ENCODE peak calls at places on chromosomes 2 and 18, in seven cellular contexts. E is choroid plexus epithelial cell, K is BJ, P is Calu3, G is HL-60, V is esophagus squamous epithelium, A is A549. L is an unnamed sample.
A peak's percentile ranks its signal among the peaks of the same experiment; 100 is the strongest.

GRCh38 chr2:238092486-238093035 is 7.6 kb upstream of the ESPNL start:
- DNase-seq in E (no peak), K (no peak), P (no peak), G (no peak), V (no peak), A (no peak), L (no peak)

GRCh38 chr18:36757081-36757480 is 71.7 kb downstream of the TPGS2 start:
- DNase-seq in E (peak; percentile 81), K (no peak), P (peak; percentile 38), G (no peak), V (no peak), A (peak; percentile 56), L (peak; percentile 53)

GRCh38 chr2:134836986-134837385 is 1.4 kb upstream of the ACMSD start:
- DNase-seq in E (peak; percentile 37), K (peak; percentile 85), P (no peak), G (no peak), V (no peak), A (no peak), L (peak; percentile 80)

GRCh38 chr2:54457326-54458023 is 1.3 kb downstream of the SPTBN1 start:
- DNase-seq in E (no peak), K (no peak), P (peak; percentile 47), G (no peak), V (no peak), A (peak; percentile 39), L (no peak)

GRCh38 chr2:113225505-113226259 is 51.9 kb downstream of the PSD4 start:
- DNase-seq in E (peak; percentile 63), K (no peak), P (no peak), G (no peak), V (no peak), A (peak; percentile 41), L (no peak)

GRCh38 chr2:32937602-32938450 is 8.9 kb upstream of the LTBP1 start:
- DNase-seq in E (peak; percentile 71), K (no peak), P (peak; percentile 42), G (no peak), V (no peak), A (no peak), L (peak; percentile 41)

GRCh38 chr2:34547900-34548299 is 948.8 kb upstream of the FAM98A start:
- DNase-seq in E (no peak), K (no peak), P (no peak), G (no peak), V (no peak), A (no peak), L (no peak)

GRCh38 chr2:181588546-181588945 is 68.4 kb downstream of the CERKL start:
- DNase-seq in E (no peak), K (no peak), P (no peak), G (no peak), V (no peak), A (no peak), L (no peak)

GRCh38 chr18:68438983-68439382 is 275.9 kb downstream of the TMX3 start:
- DNase-seq in E (peak; percentile 74), K (peak; percentile 87), P (no peak), G (no peak), V (no peak), A (no peak), L (no peak)

GRCh38 chr2:44335806-44336538 is 25.3 kb downstream of the PREPL start:
- DNase-seq in E (peak; percentile 36), K (peak; percentile 12), P (no peak), G (no peak), V (no peak), A (no peak), L (no peak)

DNA sequence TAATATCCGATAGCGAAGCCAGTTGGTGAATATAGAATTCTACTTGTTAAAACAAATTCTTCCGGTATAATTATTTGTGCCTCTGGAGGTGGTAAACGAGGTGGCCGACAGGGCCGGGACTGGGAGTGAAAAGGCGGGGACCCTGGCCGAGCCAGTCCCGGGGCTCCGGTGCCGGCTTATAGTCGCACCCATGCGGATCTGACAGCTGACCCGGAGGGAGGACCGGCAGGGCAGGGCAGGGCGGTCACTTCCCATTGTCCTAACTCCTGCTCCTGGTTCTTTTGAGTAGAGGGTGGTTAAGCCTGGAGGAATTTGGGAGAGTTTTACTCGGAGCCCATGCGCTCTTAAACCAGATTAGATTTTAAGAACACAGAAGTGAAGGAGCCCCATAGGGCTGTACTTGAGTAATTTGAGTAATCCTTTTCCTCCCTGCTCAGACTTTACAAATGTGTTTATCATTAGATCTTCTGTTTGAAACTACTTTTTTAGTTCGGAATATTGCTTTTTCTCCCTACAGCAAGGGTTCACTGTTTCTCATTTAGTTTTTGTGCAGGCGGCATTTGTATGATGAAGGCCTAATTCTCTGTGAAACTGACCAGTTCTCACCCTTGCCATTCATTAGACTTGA is 1.8 kb downstream of the B3GNT2 start:
- DNase-seq in E (no peak), K (no peak), P (peak; percentile 42), G (peak; percentile 30), V (no peak), A (peak; percentile 41), L (peak; percentile 36)
- TF ChIP-seq CTCF in E (no peak), K (no peak), P (no peak), G (no peak), V (no peak), A (no peak), L (no peak)

GRCh38 chr18:50359806-50360205 is 15.0 kb upstream of the SKA1 start:
- DNase-seq in E (no peak), K (no peak), P (no peak), G (no peak), V (no peak), A (no peak), L (no peak)

GRCh38 chr18:50358844-50359243 is 16.0 kb upstream of the SKA1 start:
- DNase-seq in E (no peak), K (no peak), P (no peak), G (no peak), V (no peak), A (no peak), L (no peak)

GRCh38 chr18:50350699-50351098 is 24.1 kb upstream of the SKA1 start:
- DNase-seq in E (no peak), K (no peak), P (no peak), G (no peak), V (no peak), A (no peak), L (no peak)

GRCh38 chr18:50356036-50356945 is 18.6 kb upstream of the SKA1 start:
- DNase-seq in E (peak; percentile 22), K (no peak), P (peak; percentile 23), G (peak; percentile 86), V (no peak), A (no peak), L (no peak)
- TF ChIP-seq CTCF in E (peak; percentile 40), K (no peak), P (no peak), G (peak; percentile 69), V (no peak), A (no peak), L (no peak)

DNA sequence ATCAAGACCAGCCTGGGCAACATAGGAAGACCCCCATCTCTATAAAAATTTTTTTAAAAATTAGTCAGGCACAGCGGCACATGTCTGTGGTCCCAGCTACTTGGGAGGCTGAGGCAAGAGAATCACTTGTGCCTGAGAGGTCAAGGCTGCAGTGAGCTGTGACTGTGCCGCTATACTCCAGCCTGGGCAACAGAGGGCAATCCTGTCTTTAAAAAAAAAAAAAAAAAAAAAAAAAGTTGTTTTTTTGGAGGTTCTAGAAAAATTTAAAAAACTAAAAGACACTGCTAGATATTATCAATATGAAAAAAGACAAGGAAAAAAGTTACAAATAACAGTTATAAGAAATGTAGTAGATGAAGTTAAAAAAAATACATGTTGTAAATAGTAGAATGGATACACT is 56.1 kb upstream of the C2orf15 start:
- DNase-seq in E (peak; percentile 21), K (no peak), P (no peak), G (peak; percentile 37), V (no peak), A (no peak), L (no peak)
- TF ChIP-seq CTCF in E (peak; percentile 47), K (peak; percentile 41), P (peak; percentile 20), G (peak; percentile 20), V (no peak), A (peak; percentile 26), L (peak; percentile 34)

DNA sequence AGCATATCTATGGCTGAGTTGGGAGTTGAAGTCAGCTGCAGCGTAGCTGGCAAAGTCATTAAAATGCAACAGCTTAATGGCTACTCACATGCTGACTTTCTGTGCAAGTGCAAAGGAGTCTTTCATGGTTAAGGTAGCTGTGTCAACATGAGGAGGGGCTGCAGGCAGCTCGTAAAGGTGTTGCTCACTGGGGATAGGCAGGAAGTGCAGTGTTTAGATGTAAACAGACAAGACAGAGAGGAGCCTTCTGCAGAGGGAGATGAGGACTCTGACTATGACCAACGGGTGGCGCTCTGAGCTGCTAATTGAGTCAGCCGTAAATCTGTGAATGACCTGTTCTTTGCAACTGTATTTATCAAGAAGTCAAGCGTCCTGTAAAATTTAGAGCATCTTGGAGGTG is 22.3 kb upstream of the CAVIN2 start:
- DNase-seq in E (peak; percentile 84), K (no peak), P (peak; percentile 30), G (no peak), V (no peak), A (no peak), L (no peak)
- TF ChIP-seq CTCF in E (peak; percentile 78), K (peak; percentile 41), P (peak; percentile 28), G (no peak), V (no peak), A (no peak), L (no peak)

GRCh38 chr2:26184555-26185303 is 11.8 kb downstream of the GAREM2 start:
- DNase-seq in E (peak; percentile 88), K (no peak), P (peak; percentile 79), G (peak; percentile 80), V (no peak), A (peak; percentile 94), L (peak; percentile 52)
- TF ChIP-seq CTCF in E (peak; percentile 52), K (peak; percentile 30), P (peak; percentile 50), G (peak; percentile 62), V (peak; percentile 50), A (peak; percentile 95), L (peak; percentile 80)

GRCh38 chr2:112121682-112122254 is 16.4 kb upstream of the FBLN7 start:
- DNase-seq in E (peak; percentile 84), K (no peak), P (peak; percentile 27), G (peak; percentile 49), V (no peak), A (peak; percentile 12), L (peak; percentile 19)
- TF ChIP-seq CTCF in E (peak; percentile 68), K (peak; percentile 61), P (no peak), G (no peak), V (peak; percentile 55), A (peak; percentile 76), L (peak; percentile 73)

GRCh38 chr2:5932556-5933469 is 240.6 kb downstream of the SOX11 start:
- DNase-seq in E (no peak), K (no peak), P (peak; percentile 3), G (no peak), V (no peak), A (no peak), L (no peak)
- TF ChIP-seq CTCF in E (no peak), K (no peak), P (no peak), G (no peak), V (no peak), A (no peak), L (no peak)

DNA sequence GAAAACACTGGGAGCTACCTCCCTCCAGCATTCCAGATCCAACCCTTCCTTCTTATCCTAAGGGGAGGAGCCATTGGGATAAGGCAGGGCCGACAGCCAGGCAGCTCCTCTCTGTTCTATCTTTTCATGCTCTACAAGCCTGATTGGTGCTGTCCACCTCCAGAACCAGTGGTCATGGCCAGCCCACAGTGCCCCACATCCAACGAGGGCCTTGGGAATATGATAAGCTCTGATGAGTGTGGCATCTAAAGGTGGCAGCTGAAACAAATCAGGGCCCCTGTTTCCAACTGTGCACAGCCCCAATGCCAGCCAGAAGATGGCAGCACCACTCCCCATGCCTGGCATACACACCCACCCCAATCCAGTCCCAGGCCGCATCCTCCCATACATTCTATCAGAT is 329.3 kb downstream of the C1D start:
- DNase-seq in E (peak; percentile 49), K (no peak), P (peak; percentile 58), G (peak; percentile 21), V (no peak), A (peak; percentile 21), L (peak; percentile 45)
- TF ChIP-seq CTCF in E (peak; percentile 70), K (peak; percentile 58), P (no peak), G (peak; percentile 20), V (no peak), A (peak; percentile 41), L (no peak)

L was measured in RWPE1.